ENCODE peak calls at places on chromosomes 2 and 18, in nine cellular contexts. I, F, N, K, A, C, G, H and B are unnamed samples.

GRCh38 chr18:10009321-10010144 is 95.7 kb downstream of the VAPA start:
- DNase-seq in K (no peak), C (no peak), A (no peak), N (no peak), G (no peak), I (no peak), F (no peak), H (no peak), B (no peak)

GRCh38 chr2:39523308-39524044 is 86.4 kb upstream of the MAP4K3 start:
- DNase-seq in A (peak; percentile 83), I (peak; percentile 92), G (no peak), C (peak; percentile 78), K (no peak), N (no peak), H (no peak), F (peak; percentile 86), B (no peak)

GRCh38 chr2:97997774-97998392 is 2.1 kb upstream of the TMEM131 start:
- DNase-seq in I (no peak), G (no peak), N (no peak), A (no peak), H (no peak), K (no peak), C (no peak), F (peak; percentile 79), B (no peak)

GRCh38 chr2:159035790-159036411 is 67.5 kb downstream of the TANC1 start:
- DNase-seq in A (peak; percentile 57), F (peak; percentile 90), K (peak; percentile 83), G (no peak), N (no peak), I (peak; percentile 68), C (no peak), H (peak; percentile 55), B (no peak)

GRCh38 chr18:48236822-48237221 is 172.4 kb downstream of the ZBTB7C start:
- DNase-seq in H (no peak), I (no peak), N (no peak), F (no peak), C (no peak), K (no peak), G (no peak), A (no peak), B (no peak)

GRCh38 chr18:12388440-12388839 is 11.4 kb upstream of the AFG3L2 start:
- DNase-seq in A (no peak), H (no peak), I (no peak), C (no peak), K (no peak), G (no peak), N (no peak), F (no peak), B (no peak)

GRCh38 chr2:26034597-26035067 is 748 bp downstream of the RAB10 start:
- DNase-seq in N (no peak), F (no peak), C (no peak), H (no peak), I (peak; percentile 21), G (no peak), A (no peak), K (no peak), B (no peak)

GRCh38 chr2:119849838-119850565 is 90.3 kb downstream of the PTPN4 start:
- DNase-seq in I (no peak), G (no peak), H (no peak), A (no peak), N (no peak), F (peak; percentile 75), C (no peak), K (no peak), B (no peak)

GRCh38 chr2:29097569-29097968 is 17.6 kb upstream of the CLIP4 start:
- DNase-seq in F (no peak), C (no peak), K (no peak), A (no peak), I (no peak), N (no peak), G (no peak), H (no peak), B (no peak)

GRCh38 chr2:31748041-31748440 is 167.3 kb upstream of the SRD5A2 start:
- DNase-seq in H (no peak), K (no peak), N (no peak), F (no peak), C (no peak), I (no peak), G (no peak), A (no peak), B (no peak)

GRCh38 chr18:73043231-73044000 is 175.6 kb upstream of the NETO1 start:
- DNase-seq in I (no peak), G (no peak), F (no peak), K (no peak), C (no peak), A (no peak), H (no peak), N (no peak), B (no peak)

GRCh38 chr2:147600223-147600622 is 244.6 kb upstream of the ACVR2A start:
- DNase-seq in F (peak; percentile 6), I (no peak), A (peak; percentile 43), C (no peak), G (no peak), K (no peak), N (no peak), H (no peak), B (no peak)

GRCh38 chr2:199940373-199940772 is 14.9 kb downstream of the TYW5 start:
- DNase-seq in F (peak; percentile 24), A (no peak), N (no peak), C (no peak), H (peak; percentile 9), I (peak; percentile 40), K (no peak), G (no peak), B (no peak)
- TF ChIP-seq CTCF in F (peak; percentile 18), A (no peak), N (no peak), C (no peak), H (peak; percentile 25), I (peak; percentile 25), K (peak; percentile 48), G (no peak), B (peak; percentile 66)

DNA sequence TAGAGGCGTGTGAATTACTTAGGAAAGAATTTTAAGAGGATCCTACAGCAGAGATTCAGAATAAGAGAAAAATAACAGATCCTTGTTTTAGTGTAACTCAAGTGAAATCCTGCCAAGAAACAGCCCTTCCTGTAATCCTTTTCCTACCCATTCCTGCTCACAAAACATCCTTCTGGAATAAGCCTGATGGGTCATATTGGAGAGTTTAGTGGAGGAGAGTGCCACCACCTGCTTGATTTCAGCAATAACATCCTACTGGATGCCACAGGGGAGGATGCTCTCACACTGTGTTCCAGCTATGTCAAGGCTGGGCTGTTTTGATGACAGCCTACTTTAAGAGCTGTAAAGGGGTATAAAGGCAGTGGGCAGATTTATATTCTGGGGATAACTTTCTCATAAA is 54.8 kb upstream of the CCDC178 start:
- DNase-seq in A (peak; percentile 58), K (peak; percentile 64), F (peak; percentile 56), I (peak; percentile 64), N (no peak), G (peak; percentile 14), C (no peak), H (no peak), B (peak; percentile 27)
- TF ChIP-seq CTCF in A (peak; percentile 81), K (peak; percentile 56), F (peak; percentile 67), I (peak; percentile 64), N (no peak), G (peak; percentile 31), C (no peak), H (no peak), B (peak; percentile 69)

GRCh38 chr2:46227674-46228289 is 69.4 kb upstream of the EPAS1 start:
- DNase-seq in K (no peak), F (no peak), I (no peak), N (no peak), A (no peak), H (no peak), C (no peak), G (no peak), B (no peak)

GRCh38 chr2:46230677-46231425 is 66.4 kb upstream of the EPAS1 start:
- DNase-seq in F (no peak), I (no peak), N (peak; percentile 53), H (no peak), A (no peak), K (no peak), C (no peak), G (no peak), B (no peak)

GRCh38 chr2:46231721-46232120 is 65.5 kb upstream of the EPAS1 start:
- DNase-seq in F (no peak), C (no peak), G (no peak), A (no peak), K (no peak), N (no peak), H (no peak), I (no peak), B (no peak)

GRCh38 chr2:46229134-46230063 is 67.8 kb upstream of the EPAS1 start:
- DNase-seq in N (peak; percentile 49), I (peak; percentile 94), F (no peak), K (peak; percentile 47), G (peak; percentile 54), H (peak; percentile 33), A (peak; percentile 95), C (no peak), B (no peak)

DNA sequence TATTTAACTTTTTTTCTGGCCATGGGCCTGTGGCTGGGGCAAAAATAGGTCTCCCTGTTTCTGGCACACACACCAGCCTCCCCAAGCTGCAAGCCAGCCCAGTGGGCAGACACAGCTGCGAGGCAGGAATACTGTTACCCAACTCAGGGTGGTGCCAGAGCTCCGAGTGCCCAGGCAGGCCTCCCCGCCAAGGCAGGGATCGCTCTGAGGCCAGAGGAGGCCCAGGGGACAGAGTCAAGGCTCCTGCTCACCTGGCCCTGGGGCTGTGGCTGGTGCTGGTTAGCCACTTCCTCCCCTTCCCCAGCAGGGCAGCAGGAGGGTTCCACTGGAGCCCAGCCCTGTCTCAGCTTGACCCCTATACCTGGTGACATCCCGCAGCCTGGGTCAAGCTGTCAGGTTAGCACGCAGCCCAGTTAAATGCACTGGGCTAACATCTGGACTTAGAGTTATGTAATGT is 67.1 kb upstream of the EPAS1 start:
- DNase-seq in K (peak; percentile 21), H (peak; percentile 28), N (peak; percentile 78), C (no peak), A (peak; percentile 18), G (peak; percentile 20), I (peak; percentile 47), F (peak; percentile 36), B (no peak)
- TF ChIP-seq CTCF in K (no peak), H (no peak), N (no peak), C (no peak), A (peak; percentile 30), G (peak; percentile 15), I (peak; percentile 15), F (peak; percentile 41), B (no peak)

DNA sequence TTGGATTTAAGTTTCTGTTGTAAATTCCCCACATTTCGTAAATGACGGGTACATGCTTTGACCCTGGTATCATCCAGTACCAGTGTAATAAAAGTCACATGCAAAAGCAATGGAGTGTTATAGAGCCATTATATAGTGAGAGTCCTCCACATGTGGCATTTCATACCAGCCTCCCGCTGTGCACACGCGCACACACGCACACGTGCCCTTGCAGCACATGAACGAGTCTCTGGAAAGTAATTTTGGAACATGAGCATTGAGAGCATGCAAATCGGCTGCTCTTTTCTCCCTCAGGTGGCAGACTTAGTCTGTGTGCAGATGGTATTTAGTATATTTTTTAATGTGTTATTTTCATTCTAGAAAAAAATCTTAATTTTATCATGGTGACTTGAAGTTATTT is 198.1 kb downstream of the ZNF407 start:
- DNase-seq in F (no peak), I (no peak), C (no peak), N (no peak), K (no peak), G (no peak), H (no peak), A (no peak), B (no peak)
- TF ChIP-seq CTCF in F (no peak), I (no peak), C (no peak), N (no peak), K (no peak), G (no peak), H (no peak), A (no peak), B (no peak)

GRCh38 chr2:225041871-225042799 is at the start of gene DOCK10:
- DNase-seq in C (peak; percentile 44), A (no peak), H (peak; percentile 42), G (peak; percentile 75), K (peak; percentile 24), F (peak; percentile 35), I (peak; percentile 53), N (peak; percentile 88), B (peak; percentile 17)
- TF ChIP-seq CTCF in C (no peak), A (no peak), H (no peak), G (no peak), K (no peak), F (no peak), I (no peak), N (no peak), B (no peak)